ENCODE peak calls at places on chromosomes 4 and X, in six cellular contexts. One of them, this sample, is unnamed.

GRCh38 chr4:142883433-142883832 is 37.3 kb upstream of the INPP4B start:
- DNase-seq in NCI-H1092: no peak
- DNase-seq in RKO: no peak
- DNase-seq in stimulated activated CD4-positive, alpha-beta T cell treated with anti-CD3 and anti-CD28 coated beads, Interleukin-4, amount 100 ng/mL, for 24 hours: no peak
- DNase-seq in hepatocyte: peak
- DNase-seq in stimulated activated naive CD4-positive, alpha-beta T cell treated with Interleukin-2 at 50 U/mL for 16 hours: no peak
- DNase-seq in this sample: no peak

GRCh38 chrX:141341341-141341740 is 99.0 kb upstream of the SPANXC start:
- DNase-seq in NCI-H1092: no peak
- DNase-seq in hepatocyte: no peak
- DNase-seq in stimulated activated naive CD4-positive, alpha-beta T cell treated with Interleukin-2 at 50 U/mL for 16 hours: no peak
- DNase-seq in RKO: no peak
- DNase-seq in stimulated activated CD4-positive, alpha-beta T cell treated with anti-CD3 and anti-CD28 coated beads, Interleukin-4, amount 100 ng/mL, for 24 hours: no peak
- DNase-seq in this sample: peak

GRCh38 chrX:3803305-3803704 is 89.9 kb upstream of the PRKX start:
- DNase-seq in stimulated activated CD4-positive, alpha-beta T cell treated with anti-CD3 and anti-CD28 coated beads, Interleukin-4, amount 100 ng/mL, for 24 hours: no peak
- DNase-seq in hepatocyte: no peak
- DNase-seq in RKO: no peak
- DNase-seq in stimulated activated naive CD4-positive, alpha-beta T cell treated with Interleukin-2 at 50 U/mL for 16 hours: no peak
- DNase-seq in NCI-H1092: no peak
- DNase-seq in this sample: no peak

GRCh38 chrX:133999013-133999705 is 13.8 kb upstream of the GPC3 start:
- DNase-seq in RKO: no peak
- DNase-seq in NCI-H1092: no peak
- DNase-seq in hepatocyte: no peak
- DNase-seq in stimulated activated CD4-positive, alpha-beta T cell treated with anti-CD3 and anti-CD28 coated beads, Interleukin-4, amount 100 ng/mL, for 24 hours: no peak
- DNase-seq in stimulated activated naive CD4-positive, alpha-beta T cell treated with Interleukin-2 at 50 U/mL for 16 hours: no peak
- DNase-seq in this sample: no peak

GRCh38 chrX:152861826-152862225 is 31.0 kb downstream of the NSDHL start:
- DNase-seq in NCI-H1092: no peak
- DNase-seq in hepatocyte: no peak
- DNase-seq in RKO: no peak
- DNase-seq in stimulated activated CD4-positive, alpha-beta T cell treated with anti-CD3 and anti-CD28 coated beads, Interleukin-4, amount 100 ng/mL, for 24 hours: no peak
- DNase-seq in stimulated activated naive CD4-positive, alpha-beta T cell treated with Interleukin-2 at 50 U/mL for 16 hours: no peak
- DNase-seq in this sample: no peak

GRCh38 chrX:148310402-148311200 is 189.8 kb upstream of the AFF2 start:
- DNase-seq in RKO: no peak
- DNase-seq in stimulated activated CD4-positive, alpha-beta T cell treated with anti-CD3 and anti-CD28 coated beads, Interleukin-4, amount 100 ng/mL, for 24 hours: peak
- DNase-seq in hepatocyte: no peak
- DNase-seq in stimulated activated naive CD4-positive, alpha-beta T cell treated with Interleukin-2 at 50 U/mL for 16 hours: no peak
- DNase-seq in NCI-H1092: no peak
- DNase-seq in this sample: no peak

GRCh38 chr4:1305781-1306455 is 16.2 kb downstream of the MAEA start:
- DNase-seq in stimulated activated CD4-positive, alpha-beta T cell treated with anti-CD3 and anti-CD28 coated beads, Interleukin-4, amount 100 ng/mL, for 24 hours: peak
- DNase-seq in stimulated activated naive CD4-positive, alpha-beta T cell treated with Interleukin-2 at 50 U/mL for 16 hours: no peak
- DNase-seq in NCI-H1092: no peak
- DNase-seq in hepatocyte: no peak
- DNase-seq in RKO: no peak
- DNase-seq in this sample: no peak

GRCh38 chrX:29071525-29071924 is 484.3 kb downstream of the IL1RAPL1 start:
- DNase-seq in stimulated activated naive CD4-positive, alpha-beta T cell treated with Interleukin-2 at 50 U/mL for 16 hours: no peak
- DNase-seq in stimulated activated CD4-positive, alpha-beta T cell treated with anti-CD3 and anti-CD28 coated beads, Interleukin-4, amount 100 ng/mL, for 24 hours: no peak
- DNase-seq in RKO: no peak
- DNase-seq in NCI-H1092: no peak
- DNase-seq in hepatocyte: no peak
- DNase-seq in this sample: peak

GRCh38 chrX:18927558-18927957 is 56.4 kb downstream of the PHKA2 start:
- DNase-seq in stimulated activated naive CD4-positive, alpha-beta T cell treated with Interleukin-2 at 50 U/mL for 16 hours: no peak
- DNase-seq in stimulated activated CD4-positive, alpha-beta T cell treated with anti-CD3 and anti-CD28 coated beads, Interleukin-4, amount 100 ng/mL, for 24 hours: no peak
- DNase-seq in hepatocyte: no peak
- DNase-seq in RKO: no peak
- DNase-seq in NCI-H1092: peak
- DNase-seq in this sample: no peak

GRCh38 chrX:120604359-120604782 is 470 bp downstream of the MCTS1 start:
- DNase-seq in stimulated activated CD4-positive, alpha-beta T cell treated with anti-CD3 and anti-CD28 coated beads, Interleukin-4, amount 100 ng/mL, for 24 hours: peak
- DNase-seq in NCI-H1092: peak
- DNase-seq in stimulated activated naive CD4-positive, alpha-beta T cell treated with Interleukin-2 at 50 U/mL for 16 hours: peak
- DNase-seq in hepatocyte: peak
- DNase-seq in RKO: peak
- DNase-seq in this sample: peak

GRCh38 chrX:54496517-54496852 is 451 bp upstream of the FGD1 start:
- DNase-seq in RKO: no peak
- DNase-seq in stimulated activated CD4-positive, alpha-beta T cell treated with anti-CD3 and anti-CD28 coated beads, Interleukin-4, amount 100 ng/mL, for 24 hours: no peak
- DNase-seq in hepatocyte: no peak
- DNase-seq in NCI-H1092: no peak
- DNase-seq in stimulated activated naive CD4-positive, alpha-beta T cell treated with Interleukin-2 at 50 U/mL for 16 hours: no peak
- DNase-seq in this sample: no peak

GRCh38 chrX:124426824-124427223 is 80.5 kb downstream of the SH2D1A start:
- DNase-seq in hepatocyte: no peak
- DNase-seq in RKO: no peak
- DNase-seq in stimulated activated naive CD4-positive, alpha-beta T cell treated with Interleukin-2 at 50 U/mL for 16 hours: no peak
- DNase-seq in stimulated activated CD4-positive, alpha-beta T cell treated with anti-CD3 and anti-CD28 coated beads, Interleukin-4, amount 100 ng/mL, for 24 hours: no peak
- DNase-seq in NCI-H1092: no peak
- DNase-seq in this sample: no peak